ENCODE peak calls at places on chromosomes 5 and 9, in seven cellular contexts. Q is mucosa of descending colon, I is AG04450, C is choroid plexus epithelial cell, E is LNCaP clone FGC, J is heart right ventricle, D is GM23338. R is an unnamed sample.
A peak's percentile ranks its signal among the peaks of the same experiment; 100 is the strongest.

GRCh38 chr5:115656404-115656803 is 30.6 kb upstream of the TMED7 start:
- DNase-seq in I (no peak), Q (no peak), C (no peak), J (no peak), D (no peak), E (no peak), R (no peak)

GRCh38 chr5:124812771-124813358 is 66.4 kb upstream of the ZNF608 start:
- DNase-seq in J (no peak), I (no peak), Q (no peak), D (no peak), C (no peak), E (no peak), R (no peak)

GRCh38 chr5:159341914-159342313 is 11.6 kb upstream of the IL12B start:
- DNase-seq in Q (no peak), J (peak; percentile 24), I (no peak), C (peak; percentile 82), D (no peak), E (peak; percentile 90), R (peak; percentile 62)

GRCh38 chr9:72396247-72397091 is 31.5 kb upstream of the ZFAND5 start:
- DNase-seq in Q (no peak), I (peak; percentile 74), D (no peak), C (peak; percentile 92), E (peak; percentile 64), J (no peak), R (peak; percentile 82)

GRCh38 chr9:34540826-34541225 is 18.0 kb upstream of the ENHO start:
- DNase-seq in E (no peak), C (peak; percentile 68), I (no peak), J (no peak), Q (no peak), D (no peak), R (peak; percentile 62)

GRCh38 chr5:141003026-141003425 is 36.8 kb downstream of the PCDHAC2 start:
- DNase-seq in J (no peak), E (no peak), C (no peak), I (no peak), D (no peak), Q (no peak), R (no peak)

GRCh38 chr5:136056771-136057335 is 28.1 kb downstream of the TGFBI start:
- DNase-seq in J (no peak), I (no peak), E (no peak), Q (no peak), C (no peak), D (no peak), R (no peak)

GRCh38 chr9:123541441-123541840 is 185.4 kb downstream of the CRB2 start:
- DNase-seq in D (no peak), E (no peak), Q (no peak), I (no peak), C (no peak), J (no peak), R (no peak)

GRCh38 chr5:143554194-143554717 is 150.8 kb upstream of the NR3C1 start:
- DNase-seq in Q (no peak), C (peak; percentile 93), D (no peak), I (peak; percentile 88), J (no peak), E (no peak), R (peak; percentile 99)

GRCh38 chr9:106111039-106111740 is 416.8 kb downstream of the TMEM38B start:
- DNase-seq in E (no peak), J (no peak), D (peak; percentile 32), C (no peak), Q (no peak), I (no peak), R (no peak)

GRCh38 chr9:130036099-130036498 is 6.9 kb downstream of the FNBP1 start:
- DNase-seq in I (no peak), D (no peak), E (no peak), J (no peak), C (peak; percentile 67), Q (no peak), R (peak; percentile 59)

GRCh38 chr5:113682497-113683136 is 169.1 kb downstream of the YTHDC2 start:
- DNase-seq in I (no peak), C (peak; percentile 22), E (no peak), Q (no peak), J (no peak), D (peak; percentile 52), R (no peak)

GRCh38 chr5:138610468-138611294 is 35.5 kb upstream of the HSPA9 start:
- DNase-seq in C (peak; percentile 58), J (no peak), I (no peak), E (no peak), Q (no peak), D (peak; percentile 73), R (peak; percentile 24)

GRCh38 chr9:89473762-89474469 is 24.0 kb downstream of the SEMA4D start:
- DNase-seq in C (peak; percentile 41), I (peak; percentile 80), D (no peak), Q (no peak), E (peak; percentile 80), J (no peak), R (peak; percentile 43)

GRCh38 chr5:132022737-132023136 is 11.3 kb upstream of the ACSL6 start:
- DNase-seq in J (no peak), E (no peak), C (no peak), D (no peak), I (no peak), Q (no peak), R (peak; percentile 26)

GRCh38 chr5:151073280-151073679 is 7.6 kb downstream of the TNIP1 start:
- DNase-seq in I (no peak), E (no peak), Q (no peak), C (no peak), J (no peak), D (no peak), R (no peak)

GRCh38 chr5:2149196-2149541 is 266.4 kb upstream of the IRX4 start:
- DNase-seq in Q (no peak), C (peak; percentile 80), I (no peak), J (no peak), D (peak; percentile 17), E (no peak), R (peak; percentile 16)

GRCh38 chr9:89483592-89484474 is 14.1 kb downstream of the SEMA4D start:
- DNase-seq in Q (peak; percentile 87), I (no peak), J (peak; percentile 38), C (no peak), E (no peak), D (no peak), R (no peak)

GRCh38 chr5:106262395-106262794 is 1408.3 kb downstream of the EFNA5 start:
- DNase-seq in Q (no peak), I (no peak), C (no peak), E (no peak), J (no peak), D (no peak), R (no peak)

GRCh38 chr5:64944868-64945267 is 176.1 kb downstream of the CWC27 start:
- DNase-seq in D (no peak), I (no peak), E (no peak), J (no peak), Q (no peak), C (no peak), R (no peak)

GRCh38 chr5:179762079-179762780 is 29.6 kb downstream of the MAML1 start:
- DNase-seq in E (no peak), C (peak; percentile 40), I (no peak), D (peak; percentile 27), J (no peak), Q (no peak), R (peak; percentile 23)

GRCh38 chr5:168747987-168748777 is 169.0 kb upstream of the PANK3 start:
- DNase-seq in D (peak; percentile 89), I (no peak), C (peak; percentile 4), E (no peak), J (peak; percentile 33), Q (no peak), R (peak; percentile 12)

GRCh38 chr9:88816141-88816540 is 175.1 kb upstream of the S1PR3 start:
- DNase-seq in C (peak; percentile 68), E (no peak), D (no peak), I (no peak), Q (no peak), J (no peak), R (peak; percentile 74)

GRCh38 chr9:6943293-6943692 is 185.5 kb downstream of the KDM4C start:
- DNase-seq in Q (no peak), I (no peak), D (no peak), J (no peak), C (no peak), E (no peak), R (no peak)
- TF ChIP-seq CTCF in Q (no peak), I (no peak), D (no peak), J (no peak), C (no peak), E (no peak), R (no peak)

DNA sequence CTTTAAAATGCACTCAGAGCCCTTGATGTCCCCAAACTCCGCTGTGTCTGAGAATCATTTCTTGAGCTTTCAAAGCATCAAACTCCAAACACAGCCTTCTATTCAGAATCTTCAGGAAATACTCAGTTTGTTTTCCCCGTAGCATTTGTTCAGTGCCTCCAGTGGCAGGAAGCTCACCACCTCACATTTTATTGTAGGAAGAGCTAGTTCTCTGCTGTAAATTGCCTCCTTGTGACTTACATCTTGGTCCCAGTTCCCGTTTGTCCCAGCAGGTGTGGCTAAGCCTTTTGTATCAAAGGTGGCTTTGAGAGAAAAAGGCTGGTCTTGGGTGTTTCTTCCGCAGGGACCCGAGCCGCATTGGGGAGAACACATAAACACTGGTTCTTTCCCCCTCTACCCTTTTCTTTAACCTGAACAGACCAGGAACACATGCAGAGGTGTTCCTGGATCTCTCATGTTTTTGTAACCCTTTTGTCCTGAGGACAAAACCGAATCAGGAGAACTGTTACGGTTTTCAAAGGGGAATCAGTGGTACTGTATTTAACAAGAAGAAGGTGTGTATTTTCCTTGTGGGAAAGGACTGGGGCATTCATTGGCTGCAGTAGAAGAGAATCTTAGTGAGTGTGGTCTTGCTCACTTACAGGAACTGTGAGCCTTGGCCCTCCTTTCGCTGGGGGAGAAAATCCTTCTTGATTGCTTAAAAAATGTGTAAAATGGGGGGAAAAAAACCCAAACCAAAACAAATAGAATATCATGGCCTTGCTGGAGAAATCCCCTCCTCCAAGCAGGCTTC is 1.9 kb downstream of the OSMR start:
- DNase-seq in C (peak; percentile 42), E (no peak), I (no peak), J (no peak), D (peak; percentile 15), Q (no peak), R (no peak)
- H3K4me3 ChIP-seq in C (peak overlapping the region; percentile 92), E (no peak overlapping the region), I (peak overlapping the region; percentile 89), J (peak overlapping the region; percentile 77), D (no peak overlapping the region), Q (no peak overlapping the region), R (peak overlapping the region; percentile 94)

DNA sequence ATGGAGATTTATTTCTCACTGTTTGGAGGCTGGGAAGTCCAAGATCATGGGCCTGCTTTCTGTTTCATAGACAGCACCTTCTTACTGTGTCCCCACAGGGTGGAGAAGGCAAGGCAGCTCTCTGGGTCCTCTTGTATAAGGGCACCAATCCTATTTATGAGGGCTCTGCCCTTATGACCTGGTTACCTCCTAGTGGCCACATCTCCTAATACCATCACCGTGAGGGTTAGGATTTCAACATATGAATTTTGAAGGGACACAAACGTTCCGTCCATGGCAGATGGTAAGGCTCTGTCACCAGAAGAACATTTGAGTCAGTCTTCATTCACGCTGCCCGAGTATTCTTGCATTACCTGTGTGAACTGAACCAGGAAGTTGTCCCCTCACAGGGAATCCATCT is 48.4 kb downstream of the ANKRD33B start:
- DNase-seq in I (no peak), Q (no peak), D (no peak), J (no peak), C (no peak), E (no peak), R (no peak)
- TF ChIP-seq CTCF in I (no peak), Q (no peak), D (peak; percentile 5), J (no peak), C (no peak), E (no peak), R (no peak)

DNA sequence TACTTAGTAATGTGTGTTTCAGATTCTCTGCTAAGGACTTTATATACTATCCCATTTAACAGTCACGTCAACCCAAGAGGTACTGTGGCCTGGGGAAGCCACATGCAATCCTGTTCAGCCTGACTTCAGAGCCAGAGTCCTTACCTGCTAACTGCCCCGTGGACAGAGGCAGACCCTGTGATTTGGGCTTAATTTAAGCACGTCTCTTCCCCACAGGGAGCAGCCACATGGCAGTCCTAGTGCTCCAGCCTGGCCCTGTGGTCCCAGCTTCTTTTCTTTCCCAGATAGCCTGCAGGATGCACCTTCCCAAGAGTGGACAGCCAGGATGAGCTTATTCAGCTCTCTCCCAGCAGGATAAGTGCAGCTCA is 71.5 kb downstream of the PDE8B start:
- DNase-seq in D (no peak), Q (no peak), J (no peak), E (no peak), I (no peak), C (no peak), R (no peak)
- H3K4me3 ChIP-seq in D (no peak overlapping the region), Q (no peak overlapping the region), J (no peak overlapping the region), E (no peak overlapping the region), I (no peak overlapping the region), C (no peak overlapping the region), R (no peak overlapping the region)